ENCODE peak calls at places on chromosomes 5 and 9, in four cellular contexts. I, X, M and V are unnamed samples.

GRCh38 chr5:132391870-132392269 is 22.4 kb downstream of the SLC22A5 start:
- DNase-seq in I (no peak), M (no peak), X (no peak), V (no peak)

GRCh38 chr5:168123853-168124528 is 167.5 kb upstream of the WWC1 start:
- DNase-seq in I (no peak), M (no peak), X (no peak), V (no peak)

GRCh38 chr5:120366047-120366446 is 98.1 kb upstream of the PRR16 start:
- DNase-seq in I (no peak), M (no peak), X (no peak), V (no peak)

GRCh38 chr5:147369742-147370374 is 135.0 kb downstream of the STK32A start:
- DNase-seq in X (no peak), M (peak; percentile 11), I (no peak), V (no peak)

GRCh38 chr5:3345195-3345594 is 250.4 kb upstream of the IRX1 start:
- DNase-seq in X (no peak), M (no peak), I (no peak), V (no peak)

GRCh38 chr5:107338341-107338740 is 332.4 kb downstream of the EFNA5 start:
- DNase-seq in X (no peak), I (no peak), M (no peak), V (no peak)

GRCh38 chr5:179154991-179155955 is 95.1 kb downstream of the ZNF354C start:
- DNase-seq in M (no peak), I (no peak), X (no peak), V (no peak)

GRCh38 chr5:10376530-10376929 is 23.0 kb downstream of the MARCHF6 start:
- DNase-seq in M (no peak), X (no peak), I (no peak), V (no peak)

GRCh38 chr9:13083973-13084528 is 195.4 kb downstream of the MPDZ start:
- DNase-seq in I (no peak), M (peak; percentile 12), X (no peak), V (peak; percentile 17)

GRCh38 chr5:148072207-148072606 is 8.4 kb downstream of the SPINK5 start:
- DNase-seq in I (no peak), X (no peak), M (no peak), V (no peak)

GRCh38 chr5:1059884-1060263 is 51.3 kb downstream of the NKD2 start:
- DNase-seq in X (no peak), M (no peak), I (no peak), V (no peak)

GRCh38 chr5:142420521-142420920 is 95.7 kb upstream of the SPRY4 start:
- DNase-seq in I (no peak), M (no peak), X (no peak), V (no peak)